ENCODE peak calls at places on chromosomes 6 and 20, in five cellular contexts. W is NCI-H2081; I is non-pigmented ciliary epithelial cell; L is T-helper 1 cell; M is activated CD8-positive, alpha-beta memory T cell treated with anti-CD3 and anti-CD28 coated beads, Interleukin-2, amount 10 ng/mL, durations not matched to agents 7 days and 5 days. T is an unnamed sample.

GRCh38 chr6:11650297-11650696 is 112.7 kb downstream of the TMEM170B start:
- DNase-seq in I (peak), W (peak), M (peak), L (no peak), T (peak)

GRCh38 chr20:57388953-57389694 is 2.1 kb upstream of the RBM38 start:
- DNase-seq in L (peak), I (no peak), W (no peak), M (peak), T (no peak)

GRCh38 chr20:38812915-38813573 is 7.5 kb downstream of the PPP1R16B start:
- DNase-seq in L (no peak), W (no peak), I (no peak), M (no peak), T (no peak)

GRCh38 chr20:62693523-62693922 is 15.1 kb upstream of the NTSR1 start:
- DNase-seq in M (no peak), W (no peak), I (no peak), L (no peak), T (no peak)

GRCh38 chr20:61435184-61435822 is 183.2 kb downstream of the CDH4 start:
- DNase-seq in W (no peak), M (no peak), I (no peak), L (no peak), T (no peak)

GRCh38 chr20:21033817-21034216 is 72.3 kb downstream of the LINC00237 start:
- DNase-seq in L (no peak), W (no peak), I (no peak), M (no peak), T (no peak)

GRCh38 chr6:137977814-137978213 is 110.8 kb downstream of the TNFAIP3 start:
- DNase-seq in M (no peak), L (no peak), W (no peak), I (no peak), T (no peak)

GRCh38 chr20:50346372-50347347 is 156.0 kb downstream of the CEBPB start:
- DNase-seq in M (no peak), I (no peak), L (no peak), W (peak), T (peak)

GRCh38 chr6:37840143-37840939 is 20.8 kb downstream of the ZFAND3 start:
- DNase-seq in W (no peak), I (no peak), M (no peak), L (no peak), T (no peak)

GRCh38 chr20:39052676-39053075 is 90.5 kb downstream of the DHX35 start:
- DNase-seq in L (no peak), M (no peak), I (no peak), W (no peak), T (no peak)

GRCh38 chr20:3871549-3872265 is 17.5 kb upstream of the PANK2 start:
- DNase-seq in W (no peak), I (no peak), M (no peak), L (no peak), T (no peak)

GRCh38 chr6:28768187-28768913 is 155.4 kb downstream of the TRIM27 start:
- DNase-seq in I (no peak), W (no peak), M (no peak), L (no peak), T (no peak)

GRCh38 chr6:161242779-161243693 is 30.8 kb downstream of the AGPAT4 start:
- DNase-seq in I (no peak), L (no peak), W (no peak), M (peak), T (no peak)

GRCh38 chr20:1854246-1854645 is 41.0 kb upstream of the SIRPA start:
- DNase-seq in M (no peak), W (peak), L (no peak), I (no peak), T (no peak)

GRCh38 chr6:101722991-101723579 is 329.6 kb downstream of the GRIK2 start:
- DNase-seq in L (no peak), W (no peak), M (no peak), I (peak), T (no peak)

GRCh38 chr6:128807577-128807976 is 75.4 kb upstream of the LAMA2 start:
- DNase-seq in I (peak), M (no peak), L (no peak), W (no peak), T (no peak)

GRCh38 chr20:41172296-41173140 is 35.2 kb downstream of the PLCG1 start:
- DNase-seq in M (peak), I (no peak), L (no peak), W (no peak), T (no peak)

GRCh38 chr6:131955192-131955591 is 4.0 kb upstream of the CCN2 start:
- DNase-seq in W (no peak), I (no peak), M (no peak), L (no peak), T (no peak)

GRCh38 chr6:65728879-65729479 is 22.0 kb upstream of the EYS start:
- DNase-seq in W (no peak), M (no peak), I (no peak), L (no peak), T (no peak)

GRCh38 chr6:136334853-136335252 is 45.2 kb upstream of the BCLAF1 start:
- DNase-seq in W (no peak), M (no peak), I (no peak), L (no peak), T (no peak)

GRCh38 chr20:41497186-41497895 is 120.8 kb downstream of the CHD6 start:
- DNase-seq in W (no peak), L (no peak), M (no peak), I (no peak), T (no peak)

GRCh38 chr6:137722749-137723272 is 144.2 kb upstream of the TNFAIP3 start:
- DNase-seq in I (no peak), M (peak), W (no peak), L (no peak), T (no peak)

GRCh38 chr6:53679446-53679933 is 13.9 kb upstream of the KLHL31 start:
- DNase-seq in M (no peak), W (no peak), I (peak), L (no peak), T (peak)

GRCh38 chr20:25273046-25273445 is 25.2 kb downstream of the PYGB start:
- DNase-seq in W (no peak), L (no peak), I (no peak), M (no peak), T (no peak)

GRCh38 chr6:127510876-127511275 is 8.3 kb downstream of the MTCL3 start:
- DNase-seq in M (no peak), W (no peak), L (no peak), I (no peak), T (no peak)

GRCh38 chr20:16069416-16070010 is 503.7 kb downstream of the KIF16B start:
- DNase-seq in W (no peak), L (no peak), M (no peak), I (no peak), T (no peak)

GRCh38 chr6:75934643-75935472 is 137.6 kb downstream of the IMPG1 start:
- DNase-seq in M (peak), W (peak), I (peak), L (peak), T (peak)

GRCh38 chr6:19086480-19086879 is 699.3 kb downstream of the RNF144B start:
- DNase-seq in W (no peak), L (no peak), M (no peak), I (no peak), T (no peak)

GRCh38 chr6:133291671-133292070 is 50.5 kb downstream of the EYA4 start:
- DNase-seq in L (no peak), I (no peak), W (no peak), M (no peak), T (no peak)

T was measured in H54.